ENCODE peak calls at places on chromosomes 12 and 14, in eight cellular contexts. W, T, P, N, L, V, E and I are unnamed samples.

GRCh38 chr12:21657336-21658077 is at the start of gene LDHB:
- DNase-seq in P (peak; percentile 89), L (peak; percentile 98), V (peak; percentile 84), E (peak; percentile 93), N (peak; percentile 97), W (peak; percentile 99), T (peak; percentile 97), I (peak; percentile 90)

GRCh38 chr14:100803694-100804075 is 22.2 kb upstream of the MEG3 start:
- DNase-seq in N (no peak), T (no peak), L (no peak), V (no peak), W (no peak), P (no peak), E (no peak), I (no peak)

GRCh38 chr14:50520947-50521815 is 11.2 kb downstream of the MAP4K5 start:
- DNase-seq in P (no peak), N (no peak), T (peak; percentile 72), W (no peak), V (peak; percentile 71), L (no peak), E (no peak), I (no peak)

GRCh38 chr12:57456145-57456700 is 1.1 kb downstream of the INHBE start:
- DNase-seq in V (peak; percentile 36), T (peak; percentile 42), P (no peak), W (peak; percentile 95), N (no peak), L (peak; percentile 79), E (peak; percentile 55), I (peak; percentile 71)

GRCh38 chr12:95574030-95574429 is 22.8 kb upstream of the USP44 start:
- DNase-seq in P (no peak), T (no peak), W (peak; percentile 88), V (no peak), E (no peak), N (no peak), L (no peak), I (no peak)

GRCh38 chr12:88299567-88300101 is 157.5 kb downstream of the TMTC3 start:
- DNase-seq in W (no peak), T (peak; percentile 63), V (peak; percentile 99), L (peak; percentile 3), E (no peak), N (no peak), P (no peak), I (no peak)

GRCh38 chr14:64708148-64709004 is 4.2 kb downstream of the PLEKHG3 start:
- DNase-seq in E (no peak), L (peak; percentile 87), W (peak; percentile 97), N (no peak), V (no peak), T (no peak), P (peak; percentile 56), I (no peak)

GRCh38 chr12:131003676-131004075 is 50.0 kb downstream of the ADGRD1 start:
- DNase-seq in V (no peak), T (no peak), W (no peak), P (no peak), N (no peak), E (no peak), L (no peak), I (no peak)

GRCh38 chr14:75141967-75142366 is 15.1 kb upstream of the NEK9 start:
- DNase-seq in T (no peak), P (no peak), W (no peak), L (peak; percentile 28), N (no peak), V (peak; percentile 47), E (no peak), I (peak; percentile 18)

GRCh38 chr12:118061011-118061875 is at the start of gene WSB2:
- DNase-seq in N (peak; percentile 64), P (peak; percentile 74), E (peak; percentile 64), T (peak; percentile 91), W (peak; percentile 86), L (peak; percentile 87), V (no peak), I (peak; percentile 71)

GRCh38 chr14:96698846-96699543 is 98.2 kb upstream of the VRK1 start:
- DNase-seq in L (no peak), N (no peak), E (no peak), P (no peak), T (no peak), V (no peak), W (no peak), I (no peak)

GRCh38 chr12:3761116-3761770 is 8.3 kb upstream of the CRACR2A start:
- DNase-seq in W (no peak), N (no peak), V (no peak), L (no peak), P (no peak), E (no peak), T (no peak), I (no peak)